ENCODE peak calls at places on chromosomes 6 and 20, in ten cellular contexts. Z, E, S, W, Q, L, B, F, K and M are unnamed samples.

GRCh38 chr6:105619971-105620741 is 217.3 kb upstream of the PREP start:
- DNase-seq in K (no peak), E (no peak), W (peak; percentile 51), L (no peak), Q (no peak), Z (peak; percentile 59), B (no peak), S (no peak), F (no peak), M (no peak)

GRCh38 chr20:50450961-50451752 is 59.0 kb upstream of the PTPN1 start:
- DNase-seq in K (no peak), E (no peak), Z (peak; percentile 32), S (peak; percentile 68), W (peak; percentile 71), L (peak; percentile 94), B (no peak), Q (peak; percentile 63), F (no peak), M (peak; percentile 56)

GRCh38 chr6:127367023-127367375 is 23.6 kb upstream of the ECHDC1 start:
- DNase-seq in Q (no peak), S (no peak), W (no peak), K (no peak), B (no peak), Z (peak; percentile 26), F (no peak), E (no peak), L (no peak), M (no peak)

GRCh38 chr6:1116149-1116548 is 195.7 kb upstream of the FOXQ1 start:
- DNase-seq in W (no peak), L (no peak), K (no peak), S (no peak), E (no peak), Q (no peak), Z (no peak), F (no peak), B (no peak), M (no peak)

GRCh38 chr20:33298391-33298790 is 15.4 kb downstream of the BPIFB1 start:
- DNase-seq in F (no peak), Z (no peak), Q (no peak), S (no peak), B (no peak), W (no peak), L (peak; percentile 57), K (no peak), E (no peak), M (peak; percentile 8)

GRCh38 chr6:133906050-133906449 is 17.1 kb downstream of the TCF21 start:
- DNase-seq in Z (no peak), L (no peak), W (no peak), F (no peak), E (no peak), K (no peak), S (no peak), Q (no peak), B (no peak), M (no peak)

GRCh38 chr6:13428528-13429405 is 58.6 kb downstream of the GFOD1 start:
- DNase-seq in B (no peak), S (peak; percentile 39), Z (no peak), W (no peak), Q (no peak), F (no peak), L (no peak), K (peak; percentile 37), E (no peak), M (peak; percentile 34)

GRCh38 chr6:107330190-107330589 is 129.2 kb downstream of the PDSS2 start:
- DNase-seq in F (no peak), Q (no peak), L (no peak), W (no peak), E (no peak), S (peak; percentile 52), B (no peak), Z (no peak), K (no peak), M (peak; percentile 53)

GRCh38 chr20:63617876-63618265 is 9.0 kb downstream of the GMEB2 start:
- DNase-seq in W (no peak), K (no peak), Z (no peak), S (peak; percentile 32), B (no peak), F (no peak), Q (no peak), E (no peak), L (no peak), M (no peak)

DNA sequence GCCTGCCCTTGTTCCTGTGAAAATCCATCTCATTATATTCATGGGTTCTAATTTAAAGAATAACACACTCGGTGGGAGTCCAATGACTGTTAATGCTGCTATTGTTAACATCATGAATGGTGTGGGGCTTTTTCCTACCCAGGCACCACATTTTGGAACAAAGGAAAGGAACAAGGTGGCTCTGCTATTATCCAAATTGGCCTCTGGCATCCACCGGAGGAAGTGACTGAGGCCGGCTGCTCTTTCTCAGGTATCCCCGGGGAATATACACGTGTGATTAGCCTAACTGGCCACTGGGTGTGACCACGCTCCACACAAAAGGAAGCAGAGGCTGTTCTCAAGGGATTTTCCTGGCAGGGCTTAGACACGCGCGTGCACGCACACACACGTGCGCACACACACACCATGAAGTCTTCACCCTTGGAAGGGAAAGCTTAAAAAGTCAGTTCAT is 601.2 kb upstream of the ARID1B start:
- DNase-seq in W (no peak), S (no peak), Q (peak; percentile 26), B (no peak), L (peak; percentile 84), K (no peak), F (no peak), Z (no peak), E (peak; percentile 24), M (no peak)
- TF ChIP-seq CTCF in W (no peak), S (no peak), Q (no peak), B (no peak), L (peak; percentile 72), K (no peak), F (peak; percentile 18), Z (no peak), E (peak; percentile 20), M (no peak)

DNA sequence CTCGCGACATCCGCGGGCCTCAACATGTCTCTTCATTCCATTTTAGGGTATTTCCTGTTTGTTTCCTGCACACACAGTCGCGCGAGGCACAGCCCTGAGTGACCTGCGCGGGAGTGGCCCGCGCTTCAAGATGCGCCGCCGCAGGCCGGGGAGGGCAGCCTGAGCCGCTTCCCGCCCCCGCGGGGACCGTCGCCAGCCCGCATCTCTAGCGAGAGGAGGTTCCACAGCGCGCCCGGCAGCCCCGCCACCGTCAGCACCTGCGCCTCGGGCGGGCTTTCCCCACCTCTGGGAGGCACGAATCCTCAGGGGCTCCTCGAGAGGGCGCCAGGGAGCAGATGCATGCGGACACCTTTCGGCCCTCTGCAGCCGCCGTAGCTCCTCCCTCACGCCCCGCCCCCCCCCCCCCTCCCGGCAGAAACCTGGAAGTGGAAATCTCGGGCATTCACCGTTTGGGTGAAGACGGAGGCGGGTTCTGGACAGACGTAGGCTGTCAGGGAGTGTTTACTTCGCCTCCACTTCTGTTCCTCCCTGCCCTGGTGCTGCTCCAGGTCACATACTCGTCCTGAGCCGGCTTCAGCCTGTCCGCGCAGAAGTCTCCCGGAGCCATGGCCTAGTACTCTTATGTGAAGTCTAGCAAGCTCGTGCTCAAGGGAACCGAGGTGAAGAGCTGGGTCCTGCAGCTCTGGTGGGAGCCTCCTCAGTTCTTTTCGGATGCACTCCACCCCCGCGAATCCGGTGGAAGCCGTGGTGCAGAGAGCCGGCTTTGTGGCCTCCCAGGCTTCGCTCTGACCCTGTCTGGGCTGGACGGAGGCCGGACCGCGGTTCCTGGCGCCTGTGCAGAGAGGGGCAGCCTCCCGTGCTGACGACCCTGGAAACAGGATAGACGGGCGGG is 880.5 kb upstream of the DEFB115 start:
- DNase-seq in S (no peak), Z (peak; percentile 77), L (peak; percentile 75), K (peak; percentile 85), Q (peak; percentile 86), E (peak; percentile 92), F (peak; percentile 28), B (peak; percentile 47), W (peak; percentile 72), M (peak; percentile 91)
- TF ChIP-seq CTCF in S (no peak), Z (peak; percentile 63), L (peak; percentile 47), K (no peak), Q (peak; percentile 66), E (peak; percentile 73), F (no peak), B (peak; percentile 69), W (peak; percentile 36), M (peak; percentile 64)

GRCh38 chr20:24565952-24566351 is 96.5 kb downstream of the SYNDIG1 start:
- DNase-seq in L (no peak), W (no peak), K (no peak), Q (no peak), F (no peak), S (no peak), Z (no peak), E (no peak), B (no peak), M (no peak)

GRCh38 chr20:24566656-24567055 is 97.2 kb downstream of the SYNDIG1 start:
- DNase-seq in L (no peak), Q (no peak), S (no peak), E (no peak), K (no peak), Z (no peak), B (no peak), W (no peak), F (no peak), M (no peak)

GRCh38 chr20:24559114-24559513 is 89.7 kb downstream of the SYNDIG1 start:
- DNase-seq in F (no peak), L (no peak), W (no peak), Z (no peak), B (no peak), K (no peak), E (no peak), Q (no peak), S (no peak), M (no peak)

DNA sequence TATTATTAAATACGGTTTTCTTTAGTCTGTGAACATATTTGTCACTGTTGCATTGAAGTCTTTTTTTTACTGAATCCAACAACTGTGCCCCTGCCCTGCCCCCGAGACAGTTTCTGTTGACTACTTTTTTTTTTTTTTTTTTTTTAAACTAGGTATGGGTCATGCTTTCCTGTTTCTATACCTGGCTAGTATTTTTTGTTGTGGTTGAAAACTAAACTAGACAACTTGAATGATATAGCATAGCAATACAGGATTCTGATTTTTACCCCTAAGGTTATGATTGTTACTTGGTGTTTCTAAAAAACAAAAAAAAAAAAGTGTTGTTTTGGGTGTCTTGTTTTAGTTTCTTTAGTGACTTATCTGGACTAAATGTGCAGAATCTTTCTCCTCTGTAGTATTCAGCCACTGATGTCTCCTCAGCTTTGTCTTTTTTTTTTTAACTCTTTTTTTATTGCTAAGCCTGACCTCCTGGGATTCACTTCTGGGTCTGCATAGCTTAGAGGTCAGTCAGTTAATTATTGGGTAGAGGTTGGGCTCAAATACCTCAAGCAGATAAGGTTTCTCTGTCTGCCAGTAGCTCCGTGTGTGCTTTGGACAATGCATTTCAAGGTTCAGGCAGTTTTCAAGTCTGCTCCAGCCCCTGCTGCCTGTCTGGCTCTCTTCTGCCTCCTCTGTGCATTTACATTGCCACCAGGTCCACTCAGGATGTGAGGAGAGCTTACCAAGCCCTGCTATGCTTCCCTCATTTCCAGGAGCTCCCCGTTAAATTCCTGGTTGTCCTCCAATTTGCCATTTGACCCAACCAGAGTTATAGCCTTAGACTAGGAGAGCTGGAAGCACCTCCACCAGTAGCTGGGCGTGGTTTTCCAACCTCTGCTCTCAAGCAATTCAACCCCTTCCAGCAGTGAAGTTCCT is 91.4 kb downstream of the SYNDIG1 start:
- DNase-seq in L (no peak), K (no peak), E (no peak), Z (peak; percentile 21), F (no peak), S (no peak), B (no peak), Q (no peak), W (no peak), M (no peak)
- TF ChIP-seq CTCF in L (no peak), K (no peak), E (no peak), Z (no peak), F (no peak), S (no peak), B (no peak), Q (no peak), W (no peak), M (no peak)

GRCh38 chr20:34475979-34476736 is 40.1 kb upstream of the DYNLRB1 start:
- DNase-seq in B (no peak), Q (peak; percentile 1), S (peak; percentile 57), F (no peak), Z (peak; percentile 19), W (peak; percentile 25), K (peak; percentile 45), E (peak; percentile 19), L (peak; percentile 72), M (peak; percentile 54)
- TF ChIP-seq CTCF in B (peak; percentile 83), Q (peak; percentile 49), S (peak; percentile 57), F (no peak), Z (peak; percentile 46), W (peak; percentile 37), K (no peak), E (no peak), L (peak; percentile 71), M (peak; percentile 51)